ENCODE peak calls at places on chromosomes 5 and 9, in ten cellular contexts. Q is kidney epithelial cell, O is mesenchymal stem cell, T is cardiac fibroblast, Z is neuronal stem cell, C is AG09309, X is Peyer's patch, J is mammary epithelial cell, Y is upper lobe of left lung, U is neural progenitor cell. W is an unnamed sample.

GRCh38 chr9:98809311-98810105 is 2.0 kb downstream of the GALNT12 start:
- DNase-seq in Q (no peak), O (no peak), T (no peak), Z (peak), C (no peak), X (no peak), J (no peak), Y (no peak), U (peak), W (no peak)

GRCh38 chr9:96139592-96140251 is 162.3 kb downstream of the HSD17B3 start:
- DNase-seq in Q (no peak), O (peak), T (peak), Z (no peak), C (peak), X (no peak), J (peak), Y (peak), U (no peak), W (no peak)

GRCh38 chr9:97703437-97704326 is 6.5 kb upstream of the XPA start:
- DNase-seq in Q (peak), O (peak), T (peak), Z (no peak), C (peak), X (no peak), J (peak), Y (no peak), U (no peak), W (no peak)

GRCh38 chr9:27426717-27427645 is 97.1 kb upstream of the IFNK start:
- DNase-seq in Q (peak), O (peak), T (peak), Z (no peak), C (no peak), X (no peak), J (peak), Y (no peak), U (peak), W (no peak)

GRCh38 chr5:26791433-26791832 is 247.0 kb downstream of the CDH9 start:
- DNase-seq in Q (no peak), O (peak), T (no peak), Z (no peak), C (no peak), X (no peak), J (no peak), Y (no peak), U (no peak), W (no peak)

GRCh38 chr5:130874861-130875419 is 290.1 kb downstream of the HINT1 start:
- DNase-seq in Q (no peak), O (no peak), T (no peak), Z (no peak), C (no peak), X (no peak), J (no peak), Y (no peak), U (no peak), W (no peak)

GRCh38 chr5:160281275-160281674 is 31.1 kb downstream of the CCNJL start:
- DNase-seq in Q (no peak), O (no peak), T (no peak), Z (no peak), C (no peak), X (no peak), J (no peak), Y (no peak), U (no peak), W (no peak)

GRCh38 chr9:20728493-20729220 is 44.6 kb downstream of the FOCAD start:
- DNase-seq in Q (no peak), O (peak), T (peak), Z (no peak), C (peak), X (no peak), J (no peak), Y (no peak), U (no peak), W (no peak)

DNA sequence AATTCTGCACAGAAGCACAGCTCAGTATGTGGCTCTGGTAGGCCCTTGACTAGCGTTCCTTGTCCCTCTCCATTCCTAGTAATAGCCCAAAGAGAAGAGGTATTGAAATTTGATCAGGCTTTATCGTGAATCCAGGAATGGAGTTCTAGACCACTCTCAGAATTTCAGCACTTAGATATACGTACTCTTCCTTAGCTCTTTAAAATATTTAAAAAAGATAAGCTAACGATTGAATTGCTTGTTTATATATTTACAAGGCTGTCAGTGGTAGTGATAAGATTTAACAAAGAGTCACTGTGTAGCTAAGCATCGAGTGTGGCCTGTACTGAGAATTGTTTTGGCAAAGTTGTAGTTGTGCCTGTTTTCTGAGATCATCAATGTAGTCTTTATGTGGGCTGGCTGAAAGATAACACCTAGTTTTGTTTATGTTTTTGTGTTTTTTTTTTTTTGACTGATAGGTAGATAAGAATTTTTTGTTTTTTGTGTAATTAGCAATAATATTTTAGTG is 2.5 kb downstream of the KIAA1958 start:
- DNase-seq in Q (no peak), O (no peak), T (no peak), Z (no peak), C (no peak), X (no peak), J (no peak), Y (no peak), U (peak), W (peak)
- H3K4me3 ChIP-seq in Q (no peak), O (no peak), T (no peak), Z (no peak), C (no peak), X (no peak), J (no peak), Y (no peak), U (peak), W (peak)

DNA sequence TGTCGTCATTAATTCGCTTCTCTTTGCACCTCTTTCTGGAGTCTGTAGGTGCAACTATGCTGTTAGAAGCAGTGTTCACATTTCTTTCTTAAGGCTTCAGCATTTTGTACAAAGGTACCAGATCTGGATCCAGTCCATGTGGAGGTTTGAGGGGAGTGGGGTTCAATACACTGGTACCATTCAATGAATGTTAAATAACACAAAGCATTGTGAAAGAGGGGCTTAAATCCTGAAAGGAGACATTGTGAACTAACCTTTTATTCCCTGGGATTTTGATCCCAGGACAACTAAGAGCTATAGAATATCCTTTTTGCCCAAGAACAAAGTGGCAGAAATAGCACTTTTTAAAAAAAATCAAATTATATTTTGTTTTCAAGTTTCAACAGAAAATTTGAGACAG is 107.7 kb upstream of the VCAN start:
- DNase-seq in Q (no peak), O (no peak), T (no peak), Z (no peak), C (no peak), X (no peak), J (no peak), Y (no peak), U (peak), W (peak)
- H3K4me3 ChIP-seq in Q (no peak), O (no peak), T (no peak), Z (no peak), C (no peak), X (no peak), J (no peak), Y (no peak), U (no peak), W (no peak)

GRCh38 chr9:105858284-105858683 is 163.9 kb downstream of the TMEM38B start:
- DNase-seq in Q (no peak), O (no peak), T (no peak), Z (no peak), C (no peak), X (no peak), J (no peak), Y (no peak), U (no peak), W (no peak)
- H3K4me3 ChIP-seq in Q (no peak), O (no peak), T (no peak), Z (no peak), C (no peak), X (no peak), J (no peak), Y (no peak), U (no peak), W (no peak)

GRCh38 chr9:38066167-38066906 is 2.7 kb downstream of the SHB start:
- DNase-seq in Q (no peak), O (no peak), T (peak), Z (no peak), C (no peak), X (no peak), J (peak), Y (no peak), U (peak), W (no peak)
- H3K4me3 ChIP-seq in Q (peak), O (peak), T (peak), Z (no peak), C (peak), X (peak), J (peak), Y (peak), U (peak), W (peak)